ENCODE peak calls at places on chromosomes 6 and 20, in seven cellular contexts. R, H, C, F, Y, Z and I are unnamed samples.

GRCh38 chr6:106451419-106451818 is 90.9 kb downstream of the CRYBG1 start:
- DNase-seq in R (no peak), H (no peak), C (no peak), F (no peak), Z (no peak), Y (no peak), I (no peak)

GRCh38 chr6:79468116-79468515 is 69.1 kb downstream of the LCA5 start:
- DNase-seq in F (no peak), R (no peak), Z (no peak), C (peak; percentile 82), H (no peak), Y (no peak), I (no peak)

GRCh38 chr6:79878142-79878748 is 69.1 kb downstream of the ELOVL4 start:
- DNase-seq in R (no peak), C (peak; percentile 3), F (no peak), H (no peak), Z (no peak), Y (no peak), I (no peak)

GRCh38 chr6:43990275-43990626 is 137.0 kb downstream of the MRPL14 start:
- DNase-seq in H (no peak), F (no peak), C (no peak), R (no peak), Z (peak; percentile 42), Y (no peak), I (no peak)

GRCh38 chr6:157556671-157557430 is 175.9 kb downstream of the ZDHHC14 start:
- DNase-seq in Z (peak; percentile 61), C (no peak), Y (no peak), H (no peak), R (no peak), F (peak; percentile 15), I (no peak)

GRCh38 chr6:53313784-53314382 is 34.9 kb downstream of the ELOVL5 start:
- DNase-seq in Y (peak; percentile 51), H (no peak), R (no peak), C (no peak), F (no peak), Z (no peak), I (no peak)

GRCh38 chr6:7143161-7143974 is 35.6 kb downstream of the RREB1 start:
- DNase-seq in H (no peak), C (no peak), R (no peak), F (peak; percentile 71), Z (peak; percentile 70), Y (no peak), I (no peak)

GRCh38 chr6:84601366-84601765 is 163.0 kb downstream of the TBX18 start:
- DNase-seq in Z (no peak), C (no peak), F (no peak), Y (no peak), H (no peak), R (no peak), I (no peak)

GRCh38 chr6:149900620-149901443 is 2.9 kb upstream of the RAET1E start:
- DNase-seq in R (no peak), Z (no peak), Y (no peak), H (no peak), F (no peak), C (no peak), I (no peak)

GRCh38 chr20:38452880-38453624 is 17.9 kb upstream of the SNHG17 start:
- DNase-seq in Y (peak; percentile 67), Z (no peak), F (no peak), R (no peak), H (no peak), C (peak; percentile 30), I (no peak)

GRCh38 chr6:54037277-54037779 is 73.9 kb upstream of the MLIP start:
- DNase-seq in Y (no peak), Z (no peak), F (no peak), C (no peak), R (no peak), H (no peak), I (no peak)

GRCh38 chr6:159989471-159989870 is 20.6 kb downstream of the IGF2R start:
- DNase-seq in H (no peak), R (no peak), C (no peak), Y (no peak), Z (no peak), F (no peak), I (no peak)

GRCh38 chr6:158457616-158458278 is 102.1 kb upstream of the TMEM181 start:
- DNase-seq in C (no peak), Y (no peak), F (no peak), R (no peak), Z (no peak), H (no peak), I (no peak)

GRCh38 chr6:72769459-72770125 is 147.7 kb downstream of the KCNQ5 start:
- DNase-seq in Z (no peak), H (no peak), F (no peak), R (no peak), C (no peak), Y (no peak), I (no peak)

GRCh38 chr20:62887147-62887859 is 25.7 kb upstream of the TCFL5 start:
- DNase-seq in R (no peak), F (peak; percentile 96), Z (peak; percentile 65), H (no peak), C (no peak), Y (peak; percentile 45), I (peak; percentile 83)

GRCh38 chr6:106084973-106085686 is 1.0 kb upstream of the PRDM1 start:
- DNase-seq in Y (no peak), H (no peak), Z (no peak), R (no peak), C (no peak), F (no peak), I (no peak)

GRCh38 chr6:133392015-133392414 is 150.9 kb downstream of the EYA4 start:
- DNase-seq in H (no peak), C (no peak), Y (no peak), R (no peak), F (no peak), Z (no peak), I (no peak)

GRCh38 chr6:111250743-111251406 is 163.6 kb downstream of the SLC16A10 start:
- DNase-seq in R (no peak), Z (no peak), H (no peak), Y (no peak), F (peak; percentile 40), C (no peak), I (no peak)

GRCh38 chr6:125950293-125950692 is 6.3 kb upstream of the HINT3 start:
- DNase-seq in R (peak; percentile 30), F (no peak), C (peak; percentile 38), Z (no peak), H (no peak), Y (no peak), I (no peak)

GRCh38 chr6:122178988-122179387 is 220.5 kb upstream of the HSF2 start:
- DNase-seq in F (no peak), R (no peak), Z (no peak), H (no peak), Y (no peak), C (no peak), I (no peak)

GRCh38 chr6:109265530-109265929 is 116.7 kb downstream of the CD164 start:
- DNase-seq in Z (no peak), F (no peak), R (no peak), Y (no peak), H (no peak), C (no peak), I (no peak)

GRCh38 chr20:53839423-53840176 is 230.8 kb downstream of the BCAS1 start:
- DNase-seq in H (peak; percentile 25), Y (no peak), C (peak; percentile 33), F (peak; percentile 86), Z (no peak), R (no peak), I (peak; percentile 92)

GRCh38 chr6:26233608-26234420 is 131.2 kb upstream of the BTN3A2 start:
- DNase-seq in R (peak; percentile 69), C (peak; percentile 73), Y (no peak), F (peak; percentile 79), H (peak; percentile 54), Z (peak; percentile 30), I (no peak)

GRCh38 chr6:139954463-139955071 is 580.1 kb upstream of the CITED2 start:
- DNase-seq in H (no peak), Z (no peak), Y (no peak), C (no peak), R (no peak), F (no peak), I (no peak)

GRCh38 chr6:127737768-127738167 is 160.8 kb downstream of the C6orf58 start:
- DNase-seq in C (no peak), Z (no peak), Y (no peak), F (no peak), H (no peak), R (peak; percentile 4), I (no peak)

GRCh38 chr20:10547276-10548114 is 112.4 kb downstream of the SLX4IP start:
- DNase-seq in Y (peak; percentile 47), Z (no peak), C (no peak), F (no peak), H (no peak), R (no peak), I (no peak)